ENCODE peak calls at places on chromosomes 13 and 19, in five cellular contexts. R, X, T, D and C are unnamed samples.

GRCh38 chr13:100533588-100534041 is 55.0 kb downstream of the GGACT start:
- DNase-seq in R (peak; percentile 79), D (no peak), X (peak; percentile 39), T (no peak), C (peak; percentile 30)

GRCh38 chr13:30394798-30395191 is 27.5 kb upstream of the UBE2L5 start:
- DNase-seq in D (no peak), X (no peak), T (peak; percentile 36), R (no peak), C (no peak)

GRCh38 chr13:24149306-24150032 is 11.1 kb upstream of the SPATA13 start:
- DNase-seq in X (no peak), D (no peak), R (no peak), T (peak; percentile 56), C (no peak)

GRCh38 chr13:50124536-50125305 is 109.5 kb downstream of the KCNRG start:
- DNase-seq in R (peak; percentile 98), D (peak; percentile 79), X (peak; percentile 83), T (peak; percentile 96), C (peak; percentile 96)

GRCh38 chr13:79070343-79070974 is 335.6 kb downstream of the RBM26 start:
- DNase-seq in R (no peak), T (no peak), D (no peak), X (no peak), C (no peak)

GRCh38 chr19:53659292-53659691 is 27.5 kb downstream of the DPRX start:
- DNase-seq in T (no peak), R (no peak), X (peak; percentile 84), D (no peak), C (no peak)

GRCh38 chr19:18476507-18477041 is 38.6 kb upstream of the ISYNA1 start:
- DNase-seq in D (peak; percentile 31), T (no peak), X (no peak), R (no peak), C (no peak)

GRCh38 chr13:30159446-30159839 is 147.9 kb downstream of the KATNAL1 start:
- DNase-seq in T (peak; percentile 26), X (peak; percentile 55), R (no peak), D (no peak), C (peak; percentile 5)

GRCh38 chr13:49435992-49436391 is 7.9 kb downstream of the CAB39L start:
- DNase-seq in R (no peak), X (no peak), T (peak; percentile 59), D (no peak), C (no peak)

GRCh38 chr19:30670562-30671513 is 298.7 kb downstream of the ZNF536 start:
- DNase-seq in D (no peak), R (no peak), T (no peak), X (no peak), C (no peak)

GRCh38 chr19:650121-650520 is 10.4 kb downstream of the FGF22 start:
- DNase-seq in T (no peak), X (no peak), D (no peak), R (peak; percentile 20), C (no peak)

GRCh38 chr19:50837300-50837699 is 3.9 kb upstream of the KLK15 start:
- DNase-seq in D (no peak), R (no peak), T (no peak), X (no peak), C (no peak)

GRCh38 chr13:40109324-40109958 is 454.0 kb downstream of the COG6 start:
- DNase-seq in X (no peak), T (peak; percentile 96), D (no peak), R (no peak), C (no peak)

GRCh38 chr13:85665286-85665685 is 133.9 kb downstream of the SLITRK6 start:
- DNase-seq in D (no peak), R (no peak), X (no peak), T (peak; percentile 52), C (no peak)

GRCh38 chr19:1007852-1008251 is 7.6 kb downstream of the GRIN3B start:
- DNase-seq in R (no peak), D (peak; percentile 47), X (no peak), T (no peak), C (no peak)

GRCh38 chr19:44697670-44698034 is 1.3 kb upstream of the CEACAM16 start:
- DNase-seq in T (no peak), X (no peak), D (no peak), R (no peak), C (no peak)

GRCh38 chr13:91308299-91308698 is 39.2 kb upstream of the MIR17HG start:
- DNase-seq in X (no peak), D (no peak), R (no peak), T (no peak), C (no peak)

GRCh38 chr13:43289458-43290255 is 266.3 kb downstream of the DNAJC15 start:
- DNase-seq in T (no peak), X (no peak), D (no peak), R (no peak), C (no peak)

GRCh38 chr13:33204130-33204927 is 81.2 kb downstream of the STARD13 start:
- DNase-seq in X (no peak), R (peak; percentile 80), T (peak; percentile 95), D (peak; percentile 63), C (peak; percentile 56)

DNA sequence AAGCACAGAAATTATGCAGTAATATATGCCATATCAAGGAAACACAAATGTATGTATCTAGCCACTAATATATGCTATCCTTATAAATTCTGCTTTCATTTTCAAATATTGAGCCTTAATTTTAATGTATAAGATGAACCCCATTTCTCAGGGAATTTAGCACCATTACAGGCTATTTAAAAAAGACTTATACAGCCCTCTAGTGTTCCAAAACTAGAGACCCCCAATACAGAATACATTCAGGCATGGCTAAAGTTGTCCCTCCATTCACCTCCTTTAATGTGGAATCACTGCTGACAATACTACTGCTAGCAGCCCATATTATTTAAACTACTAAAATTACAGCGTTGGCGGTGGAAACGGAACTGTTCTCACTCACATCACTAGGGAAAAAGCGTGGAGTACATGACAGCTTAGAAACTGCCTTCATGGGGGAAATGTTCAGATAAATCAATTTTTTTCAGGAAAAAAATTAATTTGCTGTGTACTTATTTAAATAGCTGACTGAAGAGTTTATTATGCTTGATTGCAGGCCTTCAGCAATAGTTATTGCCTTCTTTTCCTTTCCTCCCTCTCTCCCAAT is 541.0 kb downstream of the PCDH9 start:
- DNase-seq in T (peak; percentile 34), D (no peak), R (no peak), X (no peak), C (no peak)
- TF ChIP-seq CTCF in T (peak; percentile 33), D (no peak), R (no peak), X (peak; percentile 48), C (no peak)

DNA sequence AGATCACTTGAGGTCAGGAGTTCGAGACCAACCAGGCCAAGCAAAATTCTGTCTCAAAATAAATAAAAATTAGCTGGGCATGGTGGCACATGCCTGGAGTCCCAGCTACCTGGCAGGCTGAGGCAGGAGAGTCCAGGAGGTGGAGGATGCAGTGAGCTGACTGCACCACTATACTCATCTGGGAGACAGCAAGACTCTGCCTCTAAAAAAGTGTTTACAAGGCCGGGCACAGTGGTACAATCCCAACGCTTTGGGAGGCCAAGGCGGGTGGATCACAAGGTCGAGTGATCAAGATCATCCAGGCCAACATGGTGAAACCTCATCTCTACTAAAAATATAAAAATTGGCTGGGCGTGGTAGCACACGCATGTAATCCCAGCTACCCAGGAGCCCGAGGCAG is 4.2 kb upstream of the DAPK3 start:
- DNase-seq in R (no peak), X (peak; percentile 49), T (no peak), D (no peak), C (no peak)
- H3K27ac ChIP-seq in R (no peak overlapping the region), X (no peak overlapping the region), T (no peak overlapping the region), D (no peak overlapping the region), C (no peak overlapping the region)

DNA sequence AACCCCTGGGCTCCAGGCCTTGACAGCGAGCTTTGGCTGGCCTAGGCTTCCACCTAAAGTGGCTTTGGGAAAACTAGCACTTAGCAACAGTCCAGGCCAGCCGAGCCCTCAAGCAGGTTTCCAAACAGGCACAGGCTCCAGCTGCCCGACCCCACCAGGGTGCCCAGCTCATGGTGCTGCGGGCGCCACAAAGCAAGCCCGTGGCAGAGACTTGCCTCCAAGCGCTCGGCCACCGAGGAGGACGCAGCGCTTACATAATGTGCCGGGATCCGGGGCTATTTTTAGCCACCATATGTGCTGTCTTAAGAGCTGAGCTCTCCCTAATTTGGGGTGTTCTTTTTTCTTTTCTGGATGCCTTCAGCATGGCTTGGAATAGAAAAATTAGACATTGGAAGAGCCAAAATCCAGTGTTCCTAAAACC is 56.1 kb upstream of the F7 start:
- DNase-seq in D (peak; percentile 53), R (peak; percentile 12), T (no peak), X (no peak), C (no peak)
- H3K4me1 ChIP-seq in D (no peaks in the 10 kb centered on the region), R (no peaks in the 10 kb centered on the region), T (no peaks in the 10 kb centered on the region), X (no peaks in the 10 kb centered on the region), C (no peaks in the 10 kb centered on the region)

GRCh38 chr13:109717686-109718085 is 68.7 kb downstream of the IRS2 start:
- DNase-seq in R (no peak), T (no peak), X (no peak), D (no peak), C (no peak)

GRCh38 chr13:109719962-109720646 is 66.3 kb downstream of the IRS2 start:
- DNase-seq in X (no peak), T (no peak), D (no peak), R (no peak), C (no peak)

GRCh38 chr13:109712187-109712601 is 74.2 kb downstream of the IRS2 start:
- DNase-seq in T (no peak), X (peak; percentile 80), R (no peak), D (no peak), C (no peak)

GRCh38 chr13:109718726-109719125 is 67.7 kb downstream of the IRS2 start:
- DNase-seq in X (no peak), T (no peak), R (no peak), D (no peak), C (no peak)

GRCh38 chr13:109715902-109716301 is 70.5 kb downstream of the IRS2 start:
- DNase-seq in D (no peak), T (peak; percentile 73), X (no peak), R (no peak), C (no peak)
- TF ChIP-seq CTCF in D (no peak), T (no peak), X (no peak), R (no peak), C (no peak)

GRCh38 chr13:111999352-111999751 is 67.6 kb upstream of the SOX1 start:
- DNase-seq in X (no peak), T (no peak), R (no peak), D (no peak), C (no peak)
- H3K27ac ChIP-seq in X (no peak overlapping the region), T (no peak overlapping the region), R (no peak overlapping the region), D (no peak overlapping the region), C (no peak overlapping the region)

GRCh38 chr13:114112231-114112825 is 20.1 kb downstream of the RASA3 start:
- DNase-seq in T (peak; percentile 27), D (peak; percentile 51), X (peak; percentile 79), R (no peak), C (no peak)
- H3K4me1 ChIP-seq in T (peaks cover 68% of the 10 kb centered on the region), D (no peaks in the 10 kb centered on the region), X (peaks cover 11% of the 10 kb centered on the region), R (no peaks in the 10 kb centered on the region), C (peaks cover 28% of the 10 kb centered on the region)